ENCODE peak calls at places on chromosomes 12 and 14, in ten cellular contexts. E is stimulated activated CD8-positive, alpha-beta memory T cell treated with anti-CD3 and anti-CD28 coated beads, Interleukin-2, amount 100 ng/mL, for 48 hours; N is choroid plexus epithelial cell; K is anterior cingulate cortex; S is natural killer cell; W is HFFc6; F is GM20000; V is neuronal stem cell; B is SK-N-SH; T is pancreas. R is an unnamed sample.

GRCh38 chr12:10154145-10154496 is 17.8 kb downstream of the OLR1 start:
- DNase-seq in E (no peak), N (no peak), K (no peak), S (no peak), W (no peak), F (no peak), V (no peak), B (peak), T (no peak), R (no peak)

GRCh38 chr14:87630808-87631207 is 362.2 kb downstream of the GALC start:
- DNase-seq in E (no peak), N (no peak), K (no peak), S (no peak), W (no peak), F (no peak), V (no peak), B (no peak), T (no peak), R (peak)

GRCh38 chr12:124418156-124418555 is 123.3 kb downstream of the RFLNA start:
- DNase-seq in E (no peak), N (no peak), K (no peak), S (no peak), W (no peak), F (no peak), V (no peak), B (no peak), T (no peak), R (no peak)

GRCh38 chr14:23379331-23380196 is 2.7 kb downstream of the CMTM5 start:
- DNase-seq in E (peak), N (peak), K (peak), S (no peak), W (no peak), F (peak), V (peak), B (peak), T (peak), R (peak)

GRCh38 chr12:110577717-110578521 is 5.2 kb downstream of the PPTC7 start:
- DNase-seq in E (no peak), N (peak), K (no peak), S (no peak), W (peak), F (peak), V (no peak), B (no peak), T (no peak), R (no peak)

GRCh38 chr12:124668602-124669001 is 101.2 kb upstream of the NCOR2 start:
- DNase-seq in E (no peak), N (no peak), K (no peak), S (no peak), W (no peak), F (no peak), V (no peak), B (no peak), T (no peak), R (no peak)

GRCh38 chr14:61034416-61035100 is 53.5 kb downstream of the SLC38A6 start:
- DNase-seq in E (no peak), N (peak), K (no peak), S (no peak), W (no peak), F (peak), V (no peak), B (no peak), T (no peak), R (no peak)

GRCh38 chr12:115341442-115341841 is 657.5 kb upstream of the TBX3 start:
- DNase-seq in E (no peak), N (peak), K (peak), S (no peak), W (peak), F (no peak), V (no peak), B (no peak), T (peak), R (no peak)

GRCh38 chr14:69685217-69685616 is 73.8 kb downstream of the SUSD6 start:
- DNase-seq in E (peak), N (no peak), K (no peak), S (no peak), W (no peak), F (no peak), V (no peak), B (no peak), T (no peak), R (no peak)

GRCh38 chr12:120399531-120399930 is 30.6 kb upstream of the MSI1 start:
- DNase-seq in E (peak), N (peak), K (no peak), S (no peak), W (peak), F (peak), V (no peak), B (no peak), T (no peak), R (no peak)